ENCODE peak calls at places on chromosomes 13 and 19, in nine cellular contexts. One of them, this sample, is unnamed.

GRCh38 chr19:38744298-38744681 is at the start of gene CAPN12:
- DNase-seq in aorta: no peak
- DNase-seq in stimulated activated naive CD4-positive, alpha-beta T cell: no peak
- DNase-seq in NCI-H1105 treated with DMSO at 0.1 percent for 48 hours: no peak
- DNase-seq in mammary epithelial cell: peak; percentile 0
- DNase-seq in heart left ventricle: no peak
- DNase-seq in activated CD4-positive, alpha-beta T cell treated with anti-CD3 and anti-CD28 coated beads for 48 hours: no peak
- DNase-seq in PC-3: no peak
- DNase-seq in EL: no peak
- DNase-seq in this sample: no peak

GRCh38 chr13:42681394-42681793 is 100.0 kb upstream of the FAM216B start:
- DNase-seq in aorta: no peak
- DNase-seq in stimulated activated naive CD4-positive, alpha-beta T cell: no peak
- DNase-seq in NCI-H1105 treated with DMSO at 0.1 percent for 48 hours: no peak
- DNase-seq in mammary epithelial cell: no peak
- DNase-seq in heart left ventricle: no peak
- DNase-seq in activated CD4-positive, alpha-beta T cell treated with anti-CD3 and anti-CD28 coated beads for 48 hours: no peak
- DNase-seq in PC-3: no peak
- DNase-seq in EL: no peak
- DNase-seq in this sample: no peak

GRCh38 chr19:38229585-38230073 is 5.6 kb upstream of the DPF1 start:
- DNase-seq in aorta: peak; percentile 87
- DNase-seq in stimulated activated naive CD4-positive, alpha-beta T cell: no peak
- DNase-seq in NCI-H1105 treated with DMSO at 0.1 percent for 48 hours: peak; percentile 95
- DNase-seq in mammary epithelial cell: peak; percentile 79
- DNase-seq in heart left ventricle: peak; percentile 83
- DNase-seq in activated CD4-positive, alpha-beta T cell treated with anti-CD3 and anti-CD28 coated beads for 48 hours: peak; percentile 84
- DNase-seq in PC-3: peak; percentile 67
- DNase-seq in EL: peak; percentile 91
- DNase-seq in this sample: no peak

GRCh38 chr13:35953537-35954206 is 177.5 kb downstream of the DCLK1 start:
- DNase-seq in aorta: peak; percentile 83
- DNase-seq in stimulated activated naive CD4-positive, alpha-beta T cell: no peak
- DNase-seq in NCI-H1105 treated with DMSO at 0.1 percent for 48 hours: peak; percentile 96
- DNase-seq in mammary epithelial cell: peak; percentile 38
- DNase-seq in heart left ventricle: peak; percentile 76
- DNase-seq in activated CD4-positive, alpha-beta T cell treated with anti-CD3 and anti-CD28 coated beads for 48 hours: no peak
- DNase-seq in PC-3: peak; percentile 76
- DNase-seq in EL: peak; percentile 86
- DNase-seq in this sample: peak; percentile 83

GRCh38 chr13:51000576-51001260 is 91.1 kb downstream of the RNASEH2B start:
- DNase-seq in aorta: no peak
- DNase-seq in stimulated activated naive CD4-positive, alpha-beta T cell: no peak
- DNase-seq in NCI-H1105 treated with DMSO at 0.1 percent for 48 hours: peak; percentile 84
- DNase-seq in mammary epithelial cell: peak; percentile 92
- DNase-seq in heart left ventricle: peak; percentile 41
- DNase-seq in activated CD4-positive, alpha-beta T cell treated with anti-CD3 and anti-CD28 coated beads for 48 hours: no peak
- DNase-seq in PC-3: peak; percentile 2
- DNase-seq in EL: no peak
- DNase-seq in this sample: no peak

GRCh38 chr13:101242720-101243119 is 173.6 kb downstream of the NALCN start:
- DNase-seq in aorta: no peak
- DNase-seq in stimulated activated naive CD4-positive, alpha-beta T cell: no peak
- DNase-seq in NCI-H1105 treated with DMSO at 0.1 percent for 48 hours: no peak
- DNase-seq in mammary epithelial cell: no peak
- DNase-seq in heart left ventricle: no peak
- DNase-seq in activated CD4-positive, alpha-beta T cell treated with anti-CD3 and anti-CD28 coated beads for 48 hours: no peak
- DNase-seq in PC-3: no peak
- DNase-seq in EL: no peak
- DNase-seq in this sample: no peak

GRCh38 chr13:110629735-110630134 is 14.4 kb downstream of the NAXD start:
- DNase-seq in aorta: no peak
- DNase-seq in stimulated activated naive CD4-positive, alpha-beta T cell: no peak
- DNase-seq in NCI-H1105 treated with DMSO at 0.1 percent for 48 hours: no peak
- DNase-seq in mammary epithelial cell: no peak
- DNase-seq in heart left ventricle: no peak
- DNase-seq in activated CD4-positive, alpha-beta T cell treated with anti-CD3 and anti-CD28 coated beads for 48 hours: peak; percentile 36
- DNase-seq in PC-3: no peak
- DNase-seq in EL: no peak
- DNase-seq in this sample: peak; percentile 33

GRCh38 chr13:24734951-24735350 is 29.0 kb upstream of the RNF17 start:
- DNase-seq in aorta: no peak
- DNase-seq in stimulated activated naive CD4-positive, alpha-beta T cell: no peak
- DNase-seq in NCI-H1105 treated with DMSO at 0.1 percent for 48 hours: no peak
- DNase-seq in mammary epithelial cell: no peak
- DNase-seq in heart left ventricle: no peak
- DNase-seq in activated CD4-positive, alpha-beta T cell treated with anti-CD3 and anti-CD28 coated beads for 48 hours: no peak
- DNase-seq in PC-3: no peak
- DNase-seq in EL: no peak
- DNase-seq in this sample: no peak

GRCh38 chr13:47904239-47904638 is 96.8 kb downstream of the SUCLA2 start:
- DNase-seq in aorta: no peak
- DNase-seq in stimulated activated naive CD4-positive, alpha-beta T cell: no peak
- DNase-seq in NCI-H1105 treated with DMSO at 0.1 percent for 48 hours: no peak
- DNase-seq in mammary epithelial cell: no peak
- DNase-seq in heart left ventricle: no peak
- DNase-seq in activated CD4-positive, alpha-beta T cell treated with anti-CD3 and anti-CD28 coated beads for 48 hours: no peak
- DNase-seq in PC-3: peak; percentile 13
- DNase-seq in EL: no peak
- DNase-seq in this sample: no peak

GRCh38 chr19:49853852-49854849 is 3.2 kb downstream of the PTOV1 start:
- DNase-seq in aorta: no peak
- DNase-seq in stimulated activated naive CD4-positive, alpha-beta T cell: no peak
- DNase-seq in NCI-H1105 treated with DMSO at 0.1 percent for 48 hours: no peak
- DNase-seq in mammary epithelial cell: no peak
- DNase-seq in heart left ventricle: no peak
- DNase-seq in activated CD4-positive, alpha-beta T cell treated with anti-CD3 and anti-CD28 coated beads for 48 hours: no peak
- DNase-seq in PC-3: no peak
- DNase-seq in EL: no peak
- DNase-seq in this sample: no peak

GRCh38 chr19:43432866-43433673 is 18.4 kb downstream of the TEX101 start:
- DNase-seq in aorta: no peak
- DNase-seq in stimulated activated naive CD4-positive, alpha-beta T cell: peak; percentile 45
- DNase-seq in NCI-H1105 treated with DMSO at 0.1 percent for 48 hours: peak; percentile 28
- DNase-seq in mammary epithelial cell: peak; percentile 60
- DNase-seq in heart left ventricle: peak; percentile 43
- DNase-seq in activated CD4-positive, alpha-beta T cell treated with anti-CD3 and anti-CD28 coated beads for 48 hours: peak; percentile 76
- DNase-seq in PC-3: peak; percentile 65
- DNase-seq in EL: peak; percentile 66
- DNase-seq in this sample: peak; percentile 66

GRCh38 chr19:16575861-16576689 is 3.9 kb upstream of the SLC35E1 start:
- DNase-seq in aorta: no peak
- DNase-seq in stimulated activated naive CD4-positive, alpha-beta T cell: no peak
- DNase-seq in NCI-H1105 treated with DMSO at 0.1 percent for 48 hours: no peak
- DNase-seq in mammary epithelial cell: no peak
- DNase-seq in heart left ventricle: no peak
- DNase-seq in activated CD4-positive, alpha-beta T cell treated with anti-CD3 and anti-CD28 coated beads for 48 hours: no peak
- DNase-seq in PC-3: no peak
- DNase-seq in EL: no peak
- DNase-seq in this sample: no peak

GRCh38 chr13:33490461-33491327 is 205.1 kb upstream of the STARD13 start:
- DNase-seq in aorta: peak; percentile 69
- DNase-seq in stimulated activated naive CD4-positive, alpha-beta T cell: no peak
- DNase-seq in NCI-H1105 treated with DMSO at 0.1 percent for 48 hours: no peak
- DNase-seq in mammary epithelial cell: no peak
- DNase-seq in heart left ventricle: no peak
- DNase-seq in activated CD4-positive, alpha-beta T cell treated with anti-CD3 and anti-CD28 coated beads for 48 hours: no peak
- DNase-seq in PC-3: no peak
- DNase-seq in EL: no peak
- DNase-seq in this sample: no peak

GRCh38 chr13:97631158-97631557 is 197.2 kb downstream of the RAP2A start:
- DNase-seq in aorta: no peak
- DNase-seq in stimulated activated naive CD4-positive, alpha-beta T cell: no peak
- DNase-seq in NCI-H1105 treated with DMSO at 0.1 percent for 48 hours: no peak
- DNase-seq in mammary epithelial cell: no peak
- DNase-seq in heart left ventricle: no peak
- DNase-seq in activated CD4-positive, alpha-beta T cell treated with anti-CD3 and anti-CD28 coated beads for 48 hours: no peak
- DNase-seq in PC-3: peak; percentile 15
- DNase-seq in EL: peak; percentile 14
- DNase-seq in this sample: no peak

GRCh38 chr19:51887522-51888498 is at the start of gene ZNF577:
- DNase-seq in aorta: peak; percentile 96
- DNase-seq in stimulated activated naive CD4-positive, alpha-beta T cell: peak; percentile 29
- DNase-seq in NCI-H1105 treated with DMSO at 0.1 percent for 48 hours: no peak
- DNase-seq in mammary epithelial cell: peak; percentile 93
- DNase-seq in heart left ventricle: peak; percentile 95
- DNase-seq in activated CD4-positive, alpha-beta T cell treated with anti-CD3 and anti-CD28 coated beads for 48 hours: peak; percentile 83
- DNase-seq in PC-3: no peak
- DNase-seq in EL: peak; percentile 90
- DNase-seq in this sample: peak; percentile 94

GRCh38 chr13:39483326-39483725 is 119.7 kb downstream of the LHFPL6 start:
- DNase-seq in aorta: no peak
- DNase-seq in stimulated activated naive CD4-positive, alpha-beta T cell: no peak
- DNase-seq in NCI-H1105 treated with DMSO at 0.1 percent for 48 hours: no peak
- DNase-seq in mammary epithelial cell: peak; percentile 19
- DNase-seq in heart left ventricle: no peak
- DNase-seq in activated CD4-positive, alpha-beta T cell treated with anti-CD3 and anti-CD28 coated beads for 48 hours: no peak
- DNase-seq in PC-3: no peak
- DNase-seq in EL: peak; percentile 68
- DNase-seq in this sample: no peak

GRCh38 chr13:21986602-21987001 is 315.7 kb downstream of the FGF9 start:
- DNase-seq in aorta: no peak
- DNase-seq in stimulated activated naive CD4-positive, alpha-beta T cell: no peak
- DNase-seq in NCI-H1105 treated with DMSO at 0.1 percent for 48 hours: no peak
- DNase-seq in mammary epithelial cell: no peak
- DNase-seq in heart left ventricle: peak; percentile 70
- DNase-seq in activated CD4-positive, alpha-beta T cell treated with anti-CD3 and anti-CD28 coated beads for 48 hours: no peak
- DNase-seq in PC-3: no peak
- DNase-seq in EL: no peak
- DNase-seq in this sample: peak; percentile 70

GRCh38 chr13:27401210-27401609 is 23.2 kb upstream of the GTF3A start:
- DNase-seq in aorta: no peak
- DNase-seq in stimulated activated naive CD4-positive, alpha-beta T cell: no peak
- DNase-seq in NCI-H1105 treated with DMSO at 0.1 percent for 48 hours: no peak
- DNase-seq in mammary epithelial cell: no peak
- DNase-seq in heart left ventricle: no peak
- DNase-seq in activated CD4-positive, alpha-beta T cell treated with anti-CD3 and anti-CD28 coated beads for 48 hours: no peak
- DNase-seq in PC-3: peak; percentile 68
- DNase-seq in EL: peak; percentile 12
- DNase-seq in this sample: peak; percentile 60

GRCh38 chr19:35213678-35214632 is 14.6 kb downstream of the FAM187B start:
- DNase-seq in aorta: peak; percentile 61
- DNase-seq in stimulated activated naive CD4-positive, alpha-beta T cell: peak; percentile 89
- DNase-seq in NCI-H1105 treated with DMSO at 0.1 percent for 48 hours: peak; percentile 98
- DNase-seq in mammary epithelial cell: peak; percentile 94
- DNase-seq in heart left ventricle: peak; percentile 82
- DNase-seq in activated CD4-positive, alpha-beta T cell treated with anti-CD3 and anti-CD28 coated beads for 48 hours: peak; percentile 84
- DNase-seq in PC-3: peak; percentile 92
- DNase-seq in EL: peak; percentile 73
- DNase-seq in this sample: peak; percentile 69

GRCh38 chr19:15583346-15583745 is 31.7 kb upstream of the CYP4F8 start:
- DNase-seq in aorta: no peak
- DNase-seq in stimulated activated naive CD4-positive, alpha-beta T cell: no peak
- DNase-seq in NCI-H1105 treated with DMSO at 0.1 percent for 48 hours: no peak
- DNase-seq in mammary epithelial cell: no peak
- DNase-seq in heart left ventricle: no peak
- DNase-seq in activated CD4-positive, alpha-beta T cell treated with anti-CD3 and anti-CD28 coated beads for 48 hours: no peak
- DNase-seq in PC-3: no peak
- DNase-seq in EL: no peak
- DNase-seq in this sample: no peak

GRCh38 chr13:62119739-62120700 is 704.4 kb upstream of the PCDH20 start:
- DNase-seq in aorta: no peak
- DNase-seq in stimulated activated naive CD4-positive, alpha-beta T cell: no peak
- DNase-seq in NCI-H1105 treated with DMSO at 0.1 percent for 48 hours: peak; percentile 75
- DNase-seq in mammary epithelial cell: no peak
- DNase-seq in heart left ventricle: no peak
- DNase-seq in activated CD4-positive, alpha-beta T cell treated with anti-CD3 and anti-CD28 coated beads for 48 hours: no peak
- DNase-seq in PC-3: peak; percentile 31
- DNase-seq in EL: no peak
- DNase-seq in this sample: no peak

This sample was measured in sciatic nerve.